ENCODE peak calls at places on chromosomes 6 and 20, in nine cellular contexts. P is HEK293T, G is B cell, L is mammary epithelial cell, K is lower lobe of right lung, Y is endodermal cell, C is mesothelial cell of epicardium, Z is HTR-8/SVneo, E is hepatic stellate cell. J is an unnamed sample.

GRCh38 chr6:153032255-153032882 is 29.9 kb upstream of the MTRF1L start:
- DNase-seq in C (no peak), K (no peak), L (peak; percentile 19), E (no peak), Z (peak; percentile 5), P (no peak), G (no peak), Y (no peak), J (peak; percentile 32)

GRCh38 chr6:108541843-108542795 is 18.6 kb upstream of the FOXO3 start:
- DNase-seq in E (peak; percentile 50), Z (no peak), G (peak; percentile 59), P (peak; percentile 72), L (peak; percentile 67), C (peak; percentile 75), Y (peak; percentile 87), K (peak; percentile 68), J (peak; percentile 91)

GRCh38 chr6:43215066-43215465 is 14.2 kb downstream of the DNPH1 start:
- DNase-seq in C (no peak), G (no peak), L (no peak), E (no peak), Y (no peak), K (no peak), Z (no peak), P (no peak), J (no peak)

GRCh38 chr20:61889659-61890058 is 176.0 kb downstream of the TAF4 start:
- DNase-seq in C (no peak), Z (no peak), K (no peak), E (no peak), Y (no peak), L (no peak), G (no peak), P (no peak), J (no peak)

GRCh38 chr6:24780206-24780605 is 5.5 kb downstream of the GMNN start:
- DNase-seq in K (no peak), Z (no peak), Y (no peak), L (no peak), P (no peak), E (no peak), C (no peak), G (no peak), J (no peak)

GRCh38 chr6:96834070-96834469 is 3.2 kb downstream of the GPR63 start:
- DNase-seq in C (no peak), P (no peak), Y (no peak), Z (no peak), K (no peak), L (no peak), E (no peak), G (no peak), J (no peak)

GRCh38 chr6:169858935-169859351 is 107.5 kb downstream of the ERMARD start:
- DNase-seq in E (no peak), G (no peak), Y (peak; percentile 31), P (no peak), L (peak; percentile 4), Z (no peak), K (no peak), C (peak; percentile 29), J (no peak)

GRCh38 chr6:165571068-165571682 is 91.9 kb downstream of the PDE10A start:
- DNase-seq in C (no peak), Y (no peak), E (peak; percentile 51), G (no peak), Z (no peak), L (no peak), K (no peak), P (no peak), J (no peak)

GRCh38 chr20:25009218-25010145 is 16.9 kb upstream of the APMAP start:
- DNase-seq in K (no peak), E (no peak), C (no peak), Y (peak; percentile 28), Z (no peak), L (no peak), G (no peak), P (no peak), J (no peak)

GRCh38 chr6:57324538-57324937 is 7.1 kb downstream of the PRIM2 start:
- DNase-seq in P (no peak), E (no peak), L (no peak), K (no peak), C (no peak), G (no peak), Y (no peak), Z (no peak), J (no peak)

GRCh38 chr6:149750136-149750609 is 632 bp downstream of the PCMT1 start:
- DNase-seq in P (peak; percentile 71), C (peak; percentile 70), Z (peak; percentile 58), G (no peak), K (peak; percentile 68), Y (peak; percentile 91), L (peak; percentile 75), E (peak; percentile 65), J (peak; percentile 72)

GRCh38 chr20:48623906-48624265 is 203.9 kb downstream of the PREX1 start:
- DNase-seq in G (no peak), Z (no peak), E (no peak), Y (no peak), L (no peak), C (no peak), P (no peak), K (peak; percentile 20), J (no peak)

GRCh38 chr20:59987135-59987534 is 28.9 kb downstream of the CDH26 start:
- DNase-seq in K (no peak), P (no peak), C (no peak), E (no peak), L (peak; percentile 46), G (no peak), Y (peak; percentile 41), Z (no peak), J (no peak)

GRCh38 chr20:35306931-35307517 is 14.8 kb upstream of the FAM83C start:
- DNase-seq in K (no peak), G (no peak), Z (peak; percentile 63), L (peak; percentile 63), C (peak; percentile 49), Y (peak; percentile 90), P (peak; percentile 80), E (peak; percentile 53), J (peak; percentile 33)

GRCh38 chr6:33886673-33887144 is 82.9 kb upstream of the MLN start:
- DNase-seq in K (no peak), G (no peak), Z (peak; percentile 28), P (no peak), L (no peak), Y (no peak), C (no peak), E (peak; percentile 54), J (peak; percentile 54)

GRCh38 chr20:2698186-2698817 is 5.7 kb downstream of the EBF4 start:
- DNase-seq in Z (no peak), K (no peak), C (peak; percentile 37), L (no peak), E (no peak), G (no peak), P (no peak), Y (no peak), J (no peak)

GRCh38 chr20:25984933-25985332 is 288.3 kb upstream of the ZNF337 start:
- DNase-seq in C (no peak), G (no peak), L (no peak), P (no peak), E (peak; percentile 75), K (peak; percentile 46), Z (no peak), Y (no peak), J (no peak)

GRCh38 chr20:20521736-20522135 is 153.8 kb downstream of the INSM1 start:
- DNase-seq in L (no peak), Z (no peak), P (no peak), E (no peak), G (no peak), C (no peak), Y (no peak), K (no peak), J (no peak)

GRCh38 chr6:57207872-57208271 is 14.2 kb downstream of the RAB23 start:
- DNase-seq in Y (no peak), E (no peak), P (no peak), K (no peak), L (no peak), G (no peak), C (no peak), Z (no peak), J (no peak)

GRCh38 chr6:42996513-42996912 is 12.1 kb downstream of the PPP2R5D start:
- DNase-seq in L (no peak), P (no peak), C (no peak), Z (no peak), K (no peak), G (no peak), Y (no peak), E (no peak), J (no peak)

GRCh38 chr6:151096691-151097090 is 143.1 kb upstream of the AKAP12 start:
- DNase-seq in Y (peak; percentile 11), P (no peak), E (no peak), K (no peak), Z (no peak), L (no peak), G (no peak), C (no peak), J (no peak)

GRCh38 chr6:43222418-43223059 is 6.7 kb downstream of the DNPH1 start:
- DNase-seq in K (no peak), E (no peak), L (no peak), C (no peak), Y (no peak), Z (no peak), G (no peak), P (no peak), J (no peak)

GRCh38 chr6:37038297-37039198 is 33.1 kb downstream of the FGD2 start:
- DNase-seq in C (no peak), G (no peak), E (no peak), Z (no peak), P (no peak), Y (no peak), K (peak; percentile 49), L (no peak), J (no peak)

GRCh38 chr6:140441256-140441655 is 1066.8 kb upstream of the CITED2 start:
- DNase-seq in L (peak; percentile 28), Y (peak; percentile 85), C (peak; percentile 53), E (no peak), P (peak; percentile 52), G (no peak), Z (no peak), K (peak; percentile 46), J (no peak)

GRCh38 chr6:88374556-88374955 is 208.4 kb upstream of the CNR1 start:
- DNase-seq in C (no peak), E (no peak), P (no peak), Z (no peak), K (no peak), G (no peak), L (no peak), Y (no peak), J (no peak)

GRCh38 chr6:37531026-37531425 is 31.3 kb upstream of the CCDC167 start:
- DNase-seq in E (peak; percentile 65), Y (no peak), G (no peak), Z (peak; percentile 51), C (no peak), L (no peak), K (no peak), P (no peak), J (no peak)

GRCh38 chr6:111750753-111751684 is 122.2 kb downstream of the FYN start:
- DNase-seq in Y (peak; percentile 73), G (no peak), P (no peak), L (no peak), Z (no peak), E (peak; percentile 42), K (no peak), C (no peak), J (peak; percentile 79)

GRCh38 chr6:140909620-140910019 is 1223.1 kb upstream of the GJE1 start:
- DNase-seq in Z (no peak), G (no peak), K (no peak), Y (no peak), P (no peak), L (no peak), C (no peak), E (no peak), J (no peak)